ENCODE peak calls at places on chromosomes 11 and 22, in four cellular contexts. D is A549, B is HepG2, O is K562. S is an unnamed sample.

GRCh38 chr11:68889948-68890446 is 13.6 kb downstream of the MRPL21 start:
- DNase-seq in B (no peak), D (peak), O (peak), S (no peak)

GRCh38 chr22:42353883-42354727 is 78.1 kb downstream of the NFAM1 start:
- DNase-seq in D (no peak), O (no peak), B (no peak), S (no peak)

GRCh38 chr11:83070878-83071640 is 638 bp downstream of the RAB30 start:
- DNase-seq in B (no peak), D (no peak), O (peak), S (no peak)

GRCh38 chr11:67645521-67646457 is 4.7 kb downstream of the ACY3 start:
- DNase-seq in D (no peak), B (no peak), O (no peak), S (no peak)

GRCh38 chr22:28656156-28656555 is 23.5 kb downstream of the TTC28 start:
- DNase-seq in B (no peak), D (no peak), O (no peak), S (no peak)

GRCh38 chr22:23904855-23905254 is 10.7 kb downstream of the MIF start:
- DNase-seq in D (no peak), O (no peak), B (no peak), S (no peak)

GRCh38 chr22:25497269-25497668 is 67.2 kb upstream of the GRK3 start:
- DNase-seq in B (no peak), O (no peak), D (no peak), S (no peak)

GRCh38 chr11:118289411-118289810 is 15.1 kb upstream of the CD3E start:
- DNase-seq in O (no peak), B (no peak), D (no peak), S (no peak)

GRCh38 chr11:71482746-71483364 is 29.9 kb downstream of the NADSYN1 start:
- DNase-seq in B (no peak), O (no peak), D (no peak), S (no peak)

GRCh38 chr11:95279921-95280861 is 49.2 kb upstream of the SESN3 start:
- DNase-seq in B (no peak), O (no peak), D (no peak), S (no peak)

GRCh38 chr11:87366766-87367405 is 329.2 kb downstream of the TMEM135 start:
- DNase-seq in O (no peak), D (no peak), B (no peak), S (no peak)

GRCh38 chr11:119315139-119316016 is 1.6 kb downstream of the MCAM start:
- DNase-seq in B (no peak), O (peak), D (no peak), S (no peak)

GRCh38 chr11:14300661-14301304 is 58.2 kb downstream of the RRAS2 start:
- DNase-seq in O (peak), D (peak), B (peak), S (no peak)

GRCh38 chr11:44950036-44950624 is 553 bp downstream of the TP53I11 start:
- DNase-seq in O (peak), D (no peak), B (no peak), S (no peak)

GRCh38 chr11:46633291-46634217 is 16.2 kb downstream of the ATG13 start:
- DNase-seq in O (no peak), B (peak), D (no peak), S (no peak)

GRCh38 chr11:28735511-28735910 is 627.3 kb downstream of the METTL15 start:
- DNase-seq in D (no peak), B (no peak), O (no peak), S (no peak)

GRCh38 chr22:36860821-36861659 is at the start of gene NCF4:
- DNase-seq in D (no peak), B (no peak), O (no peak), S (peak)

GRCh38 chr22:46596032-46596441 is 24.1 kb upstream of the GRAMD4 start:
- DNase-seq in O (no peak), B (no peak), D (no peak), S (no peak)

GRCh38 chr11:83008581-83008923 is 63.1 kb downstream of the RAB30 start:
- DNase-seq in O (no peak), D (no peak), B (peak), S (no peak)

GRCh38 chr22:49570032-49570848 is 257.4 kb downstream of the BRD1 start:
- DNase-seq in O (no peak), D (no peak), B (no peak), S (no peak)

GRCh38 chr22:36350751-36351594 is 36.8 kb downstream of the MYH9 start:
- DNase-seq in B (peak), O (no peak), D (peak), S (no peak)

GRCh38 chr11:19790831-19791552 is 78.4 kb downstream of the NAV2 start:
- DNase-seq in O (no peak), D (no peak), B (no peak), S (peak)

GRCh38 chr11:96114178-96115070 is 190.5 kb upstream of the MTMR2 start:
- DNase-seq in O (no peak), B (peak), D (no peak), S (no peak)

GRCh38 chr11:88183233-88183632 is 8.0 kb upstream of the RAB38 start:
- DNase-seq in D (no peak), O (no peak), B (no peak), S (no peak)

GRCh38 chr11:8925711-8926110 is 7.0 kb downstream of the C11orf16 start:
- DNase-seq in B (no peak), D (no peak), O (no peak), S (no peak)

GRCh38 chr11:113274708-113275582 is 39.4 kb upstream of the TTC12 start:
- DNase-seq in D (peak), B (no peak), O (no peak), S (no peak)

GRCh38 chr22:35306350-35306967 is 6.8 kb downstream of the TOM1 start:
- DNase-seq in D (no peak), O (no peak), B (no peak), S (no peak)

GRCh38 chr11:61685611-61685955 is 5.4 kb downstream of the DAGLA start:
- DNase-seq in D (no peak), O (no peak), B (no peak), S (no peak)

GRCh38 chr22:26273011-26273675 is 103.9 kb downstream of the SEZ6L start:
- DNase-seq in D (no peak), O (no peak), B (no peak), S (no peak)

GRCh38 chr11:131300304-131300703 is 70.1 kb upstream of the NTM start:
- DNase-seq in D (no peak), O (no peak), B (no peak), S (no peak)

GRCh38 chr22:49540571-49541450 is 286.9 kb downstream of the BRD1 start:
- DNase-seq in B (no peak), O (no peak), D (no peak), S (no peak)

GRCh38 chr22:23874871-23875270 is 17.2 kb downstream of the SLC2A11 start:
- DNase-seq in B (no peak), D (no peak), O (no peak), S (no peak)

GRCh38 chr22:41758231-41758630 is 42.2 kb upstream of the CCDC134 start:
- DNase-seq in B (no peak), O (no peak), D (no peak), S (no peak)

GRCh38 chr11:122853971-122854446 is 15.7 kb downstream of the CRTAM start:
- DNase-seq in D (peak), O (peak), B (peak), S (no peak)

GRCh38 chr22:35308480-35308945 is 8.8 kb downstream of the TOM1 start:
- DNase-seq in O (no peak), D (no peak), B (no peak), S (peak)

GRCh38 chr22:21038405-21038804 is 6.0 kb upstream of the SLC7A4 start:
- DNase-seq in O (no peak), D (no peak), B (no peak), S (no peak)

GRCh38 chr11:11975201-11976092 is 33.0 kb downstream of the DKK3 start:
- DNase-seq in D (no peak), O (no peak), B (no peak), S (no peak)

GRCh38 chr11:108115495-108116140 is 5.7 kb upstream of the ACAT1 start:
- DNase-seq in O (no peak), B (no peak), D (peak), S (no peak)

GRCh38 chr22:30013201-30013600 is 67.1 kb upstream of the HORMAD2 start:
- DNase-seq in B (no peak), D (no peak), O (no peak), S (no peak)

GRCh38 chr22:39234157-39234793 is 10.5 kb downstream of the PDGFB start:
- DNase-seq in D (no peak), O (no peak), B (no peak), S (no peak)
- TF ChIP-seq CHD4 in D (no peak), O (no peak), B (no peak), S (no peak)

DNA sequence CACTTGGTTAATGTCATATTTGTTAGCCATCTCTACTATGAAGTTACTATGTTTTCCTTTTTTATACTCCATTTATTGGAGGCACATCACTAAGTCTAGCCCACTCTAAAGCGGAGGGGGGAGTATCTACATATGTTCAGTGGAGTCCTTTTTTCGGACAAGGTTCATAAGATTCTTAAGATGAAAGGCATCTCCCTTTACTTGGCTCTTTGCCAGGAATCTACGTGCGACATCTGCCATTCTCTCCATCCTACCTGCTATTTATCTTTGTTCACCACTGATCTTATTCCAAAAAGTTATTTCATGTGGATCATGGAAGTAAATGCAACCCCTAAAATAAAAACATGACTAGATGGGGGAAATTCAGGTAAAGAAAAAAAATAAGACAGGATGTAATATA is 77.4 kb upstream of the YWHAH start:
- DNase-seq in B (no peak), D (no peak), O (peak), S (no peak)
- TF ChIP-seq CHD4 in B (no peak), D (no peak), O (no peak), S (no peak)

DNA sequence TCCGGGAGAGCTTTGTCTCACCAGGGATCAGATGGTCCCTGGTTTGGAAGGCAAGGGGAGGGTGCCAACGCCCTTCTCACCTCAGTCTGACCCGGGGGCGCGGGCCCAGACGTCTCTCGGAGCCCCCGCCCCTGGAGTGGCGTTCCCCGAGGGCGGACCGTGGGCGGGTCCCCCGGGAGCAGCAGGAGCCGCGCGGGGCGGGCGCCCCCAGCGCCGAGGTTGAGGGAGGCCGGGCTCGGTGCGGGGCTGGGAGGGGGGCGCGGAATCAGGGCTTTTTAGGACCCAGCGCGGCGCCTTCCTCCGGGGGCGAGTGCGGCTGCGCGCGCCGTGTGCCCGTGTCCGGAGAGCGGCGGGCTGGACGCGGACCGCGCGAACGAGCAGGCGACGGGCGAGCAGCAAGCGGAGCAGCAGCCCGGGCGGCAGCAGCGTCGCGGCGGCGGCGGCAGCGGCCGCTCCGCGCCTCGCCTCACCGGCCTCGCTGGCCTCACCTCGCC is at the start of gene KCNC1:
- DNase-seq in B (no peak), O (peak), D (peak), S (no peak)
- TF ChIP-seq CHD4 in B (no peak), O (no peak), D (no peak), S (no peak)

DNA sequence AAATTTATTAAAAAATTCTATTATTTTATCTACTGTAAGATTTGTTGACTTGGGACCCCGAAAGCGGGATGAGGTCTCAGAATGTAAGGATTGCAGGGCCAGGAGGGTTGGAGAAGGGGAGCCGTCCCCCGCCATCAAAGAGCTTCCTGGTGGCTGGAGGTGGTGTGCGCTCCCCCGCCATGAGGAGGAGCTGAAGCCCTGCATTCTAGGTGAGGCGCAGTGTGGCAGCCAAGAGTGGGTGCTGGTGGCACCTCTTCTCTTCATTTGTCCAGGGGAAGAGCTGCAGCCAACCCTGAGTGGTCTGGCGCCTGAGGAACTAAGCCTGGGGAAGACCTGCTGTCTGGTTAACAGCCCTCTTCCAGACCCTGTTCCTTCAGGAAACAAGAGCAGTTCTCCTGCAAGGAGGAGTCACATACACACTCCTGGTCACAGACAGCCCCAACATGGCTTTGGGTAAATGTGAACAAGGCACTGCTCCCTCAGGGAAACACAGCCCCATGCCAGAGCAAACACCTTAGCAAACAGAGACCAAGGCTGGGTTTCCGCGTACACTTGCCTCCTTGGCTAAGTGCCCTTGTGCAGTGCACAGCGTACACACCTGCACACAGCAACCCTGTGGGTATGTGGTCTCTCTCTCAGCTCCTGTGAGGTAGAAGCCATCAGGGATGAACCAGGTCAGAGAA is 17.3 kb downstream of the RTN4RL2 start:
- DNase-seq in O (no peak), B (no peak), D (no peak), S (no peak)
- TF ChIP-seq CHD4 in O (no peak), B (no peak), D (no peak), S (no peak)

GRCh38 chr11:75668508-75669297 is at the start of gene MAP6:
- DNase-seq in D (peak), B (no peak), O (peak), S (no peak)
- TF ChIP-seq CHD4 in D (no peak), B (no peak), O (no peak), S (no peak)

DNA sequence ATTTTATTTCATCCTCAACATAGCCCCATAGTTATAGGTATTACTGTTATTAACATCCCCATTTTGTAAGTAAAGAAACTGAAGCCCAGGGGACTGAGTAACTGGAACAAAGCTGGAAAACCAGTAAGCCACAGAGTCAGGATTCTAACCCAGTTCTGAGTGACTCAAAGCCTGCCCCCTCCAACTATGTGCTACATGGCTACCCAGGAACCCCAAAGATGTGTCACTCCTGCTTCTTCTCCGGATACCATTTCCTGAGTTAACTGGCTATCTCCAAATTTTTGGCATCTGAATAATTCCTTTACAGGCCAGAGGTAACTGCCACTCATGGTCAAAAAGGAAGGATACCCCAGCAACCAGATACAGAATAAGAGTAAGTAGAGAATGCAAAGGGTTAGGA is 43.6 kb downstream of the TENM4 start:
- DNase-seq in O (no peak), B (no peak), D (no peak), S (no peak)
- TF ChIP-seq CHD4 in O (no peak), B (no peak), D (no peak), S (no peak)

GRCh38 chr11:91871791-91872190 is 352.8 kb upstream of the FAT3 start:
- DNase-seq in O (no peak), D (no peak), B (no peak), S (no peak)
- TF ChIP-seq CHD4 in O (no peak), D (no peak), B (no peak), S (no peak)

GRCh38 chr11:41121600-41121999 is 337.9 kb downstream of the LRRC4C start:
- DNase-seq in B (peak), D (no peak), O (no peak), S (no peak)
- TF ChIP-seq CHD4 in B (no peak), D (no peak), O (no peak), S (no peak)